ENCODE peak calls at places on chromosomes 5 and 9, in eight cellular contexts. X is CD8-positive, alpha-beta T cell; B is cardiac muscle cell; M is psoas muscle; N is AG04450; D is fibroblast of mammary gland; L is pancreas; T is OCI-LY7. J is an unnamed sample.

GRCh38 chr5:18466731-18467130 is 832.5 kb downstream of the TAF11L14 start:
- DNase-seq in X (no peak), B (no peak), M (no peak), N (no peak), D (no peak), L (no peak), T (no peak), J (no peak)

GRCh38 chr9:124802426-124802825 is 25.5 kb downstream of the OLFML2A start:
- DNase-seq in X (no peak), B (no peak), M (peak), N (no peak), D (no peak), L (no peak), T (no peak), J (no peak)

GRCh38 chr5:78190402-78190801 is 104.1 kb downstream of the AP3B1 start:
- DNase-seq in X (no peak), B (no peak), M (no peak), N (no peak), D (no peak), L (no peak), T (no peak), J (no peak)

GRCh38 chr5:2738700-2739359 is 12.6 kb downstream of the IRX2 start:
- DNase-seq in X (no peak), B (no peak), M (no peak), N (no peak), D (no peak), L (no peak), T (no peak), J (no peak)

GRCh38 chr9:107293555-107294085 is 10.5 kb downstream of the RAD23B start:
- DNase-seq in X (no peak), B (no peak), M (no peak), N (no peak), D (no peak), L (no peak), T (no peak), J (no peak)

GRCh38 chr9:37899041-37899440 is 4.9 kb downstream of the SLC25A51 start:
- DNase-seq in X (no peak), B (no peak), M (no peak), N (no peak), D (peak), L (no peak), T (no peak), J (no peak)

GRCh38 chr5:127864511-127864910 is 161.3 kb downstream of the CCDC192 start:
- DNase-seq in X (no peak), B (no peak), M (no peak), N (no peak), D (no peak), L (no peak), T (no peak), J (no peak)

GRCh38 chr9:128145536-128145935 is 3.7 kb upstream of the LCN2 start:
- DNase-seq in X (no peak), B (no peak), M (peak), N (no peak), D (no peak), L (peak), T (no peak), J (peak)

GRCh38 chr9:37324691-37325490 is 97.6 kb upstream of the GRHPR start:
- DNase-seq in X (no peak), B (peak), M (no peak), N (no peak), D (no peak), L (no peak), T (peak), J (no peak)

GRCh38 chr5:126452477-126452876 is 29.3 kb downstream of the GRAMD2B start:
- DNase-seq in X (no peak), B (no peak), M (no peak), N (no peak), D (no peak), L (no peak), T (no peak), J (no peak)

GRCh38 chr9:75063556-75064305 is 24.2 kb downstream of the NMRK1 start:
- DNase-seq in X (no peak), B (no peak), M (no peak), N (no peak), D (peak), L (no peak), T (no peak), J (no peak)

GRCh38 chr5:124932791-124933600 is 186.6 kb upstream of the ZNF608 start:
- DNase-seq in X (no peak), B (no peak), M (no peak), N (no peak), D (peak), L (no peak), T (no peak), J (no peak)

GRCh38 chr5:123456242-123456641 is 33.0 kb upstream of the CEP120 start:
- DNase-seq in X (no peak), B (no peak), M (no peak), N (no peak), D (no peak), L (no peak), T (no peak), J (no peak)

GRCh38 chr5:103475629-103476240 is 86.9 kb downstream of the NUDT12 start:
- DNase-seq in X (no peak), B (peak), M (no peak), N (no peak), D (peak), L (no peak), T (peak), J (peak)

GRCh38 chr5:156991714-156992113 is 28.7 kb upstream of the TIMD4 start:
- DNase-seq in X (no peak), B (no peak), M (no peak), N (no peak), D (no peak), L (no peak), T (no peak), J (peak)

GRCh38 chr9:108743901-108744371 is 111.8 kb downstream of the ACTL7B start:
- DNase-seq in X (no peak), B (peak), M (no peak), N (no peak), D (no peak), L (no peak), T (no peak), J (peak)

GRCh38 chr5:117803533-117803932 is 1184.8 kb downstream of the DTWD2 start:
- DNase-seq in X (no peak), B (no peak), M (no peak), N (peak), D (no peak), L (no peak), T (no peak), J (no peak)

GRCh38 chr9:109918359-109919163 is 138.6 kb downstream of the PALM2AKAP2 start:
- DNase-seq in X (no peak), B (no peak), M (no peak), N (no peak), D (no peak), L (no peak), T (peak), J (no peak)

GRCh38 chr5:171387970-171388815 is 544 bp downstream of the NPM1 start:
- DNase-seq in X (peak), B (peak), M (peak), N (peak), D (peak), L (peak), T (peak), J (peak)

GRCh38 chr5:16690243-16690839 is 73.5 kb upstream of the RETREG1 start:
- DNase-seq in X (no peak), B (peak), M (no peak), N (no peak), D (peak), L (no peak), T (peak), J (peak)

GRCh38 chr9:91844170-91844569 is 105.9 kb downstream of the ROR2 start:
- DNase-seq in X (no peak), B (no peak), M (no peak), N (no peak), D (no peak), L (no peak), T (no peak), J (no peak)

GRCh38 chr5:72380491-72381274 is 60.5 kb downstream of the PTCD2 start:
- DNase-seq in X (no peak), B (no peak), M (no peak), N (no peak), D (no peak), L (no peak), T (peak), J (no peak)

GRCh38 chr5:124206540-124206939 is 539.9 kb downstream of the ZNF608 start:
- DNase-seq in X (no peak), B (no peak), M (no peak), N (no peak), D (no peak), L (no peak), T (no peak), J (no peak)

GRCh38 chr9:4572184-4572826 is 82.0 kb downstream of the SLC1A1 start:
- DNase-seq in X (peak), B (no peak), M (no peak), N (no peak), D (no peak), L (no peak), T (no peak), J (no peak)

GRCh38 chr5:179974946-179975712 is 67.4 kb upstream of the TBC1D9B start:
- DNase-seq in X (peak), B (peak), M (no peak), N (no peak), D (peak), L (no peak), T (peak), J (peak)

GRCh38 chr5:125703616-125704015 is 719.6 kb upstream of the GRAMD2B start:
- DNase-seq in X (no peak), B (no peak), M (no peak), N (no peak), D (no peak), L (no peak), T (no peak), J (no peak)

GRCh38 chr5:61371474-61371873 is 39.4 kb downstream of the ZSWIM6 start:
- DNase-seq in X (no peak), B (no peak), M (no peak), N (no peak), D (no peak), L (no peak), T (no peak), J (no peak)

GRCh38 chr5:176921669-176922196 is 22.6 kb upstream of the HK3 start:
- DNase-seq in X (no peak), B (no peak), M (no peak), N (no peak), D (no peak), L (no peak), T (no peak), J (no peak)

GRCh38 chr5:22496666-22497065 is 356.5 kb downstream of the CDH12 start:
- DNase-seq in X (no peak), B (no peak), M (no peak), N (no peak), D (no peak), L (no peak), T (no peak), J (no peak)

GRCh38 chr5:96582343-96582742 is 79.8 kb upstream of the CAST start:
- DNase-seq in X (no peak), B (no peak), M (no peak), N (no peak), D (peak), L (no peak), T (no peak), J (peak)

GRCh38 chr5:149794338-149795023 is 64.4 kb downstream of the PPARGC1B start:
- DNase-seq in X (no peak), B (peak), M (no peak), N (no peak), D (no peak), L (no peak), T (no peak), J (no peak)

GRCh38 chr9:20208156-20208555 is 414.1 kb downstream of the MLLT3 start:
- DNase-seq in X (no peak), B (peak), M (no peak), N (no peak), D (no peak), L (no peak), T (no peak), J (no peak)

GRCh38 chr5:51544386-51544785 is 161.1 kb downstream of the ISL1 start:
- DNase-seq in X (no peak), B (no peak), M (no peak), N (no peak), D (no peak), L (no peak), T (no peak), J (no peak)

DNA sequence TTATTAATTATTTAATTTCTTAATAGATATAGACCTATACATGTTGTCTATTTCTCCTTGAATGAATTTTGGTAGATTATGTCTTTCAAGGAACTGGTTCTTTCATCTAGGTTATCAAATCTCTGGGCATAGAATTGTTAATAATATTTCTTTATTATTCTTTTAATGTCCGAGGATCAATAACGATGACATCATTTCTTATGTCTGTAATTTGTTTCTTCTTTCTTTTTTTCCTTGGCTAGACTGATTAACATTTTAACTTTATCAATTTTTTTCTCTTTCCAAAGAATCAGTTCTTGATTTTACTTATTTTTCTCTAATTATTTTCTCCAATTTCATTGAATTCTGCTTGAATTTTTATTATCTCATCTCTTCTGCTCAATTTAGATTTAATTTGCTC is 156.0 kb downstream of the ISL1 start:
- DNase-seq in X (no peak), B (no peak), M (no peak), N (no peak), D (no peak), L (no peak), T (no peak), J (no peak)
- TF ChIP-seq CTCF in X (no peak), B (no peak), M (no peak), N (no peak), D (no peak), L (no peak), T (no peak), J (no peak)

DNA sequence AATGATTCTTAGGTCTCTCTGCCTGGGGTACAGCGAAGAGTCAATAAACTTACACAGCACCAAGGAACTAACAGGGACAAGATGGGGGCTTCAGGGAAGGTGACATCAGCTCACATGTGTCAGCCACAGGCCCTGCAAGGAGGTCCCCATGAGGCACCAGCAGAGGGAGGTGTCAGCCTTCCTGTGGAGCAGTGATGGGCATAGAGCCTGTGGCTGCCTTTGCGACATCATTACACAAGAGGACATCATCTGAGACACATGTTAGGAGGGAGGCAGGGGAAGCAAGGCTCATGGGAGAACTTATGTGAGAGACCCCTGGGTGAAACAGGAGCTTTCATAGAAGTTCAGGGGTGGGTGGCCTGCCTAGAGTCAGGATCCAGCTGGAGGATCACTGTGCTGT is 389.6 kb downstream of the SEMA5A start:
- DNase-seq in X (no peak), B (peak), M (peak), N (peak), D (peak), L (no peak), T (peak), J (peak)
- TF ChIP-seq CTCF in X (no peak), B (peak), M (peak), N (peak), D (peak), L (no peak), T (peak), J (no peak)

GRCh38 chr5:4563400-4563799 is 576.7 kb upstream of the ADAMTS16 start:
- DNase-seq in X (no peak), B (peak), M (no peak), N (no peak), D (peak), L (no peak), T (peak), J (no peak)
- TF ChIP-seq CTCF in X (no peak), B (no peak), M (no peak), N (no peak), D (no peak), L (no peak), T (peak), J (no peak)

GRCh38 chr5:64768358-64769312 is at the start of the genes CWC27 and SREK1IP1:
- DNase-seq in X (peak), B (peak), M (peak), N (peak), D (peak), L (peak), T (peak), J (peak)
- TF ChIP-seq CTCF in X (no peak), B (peak), M (peak), N (peak), D (peak), L (peak), T (no peak), J (no peak)

DNA sequence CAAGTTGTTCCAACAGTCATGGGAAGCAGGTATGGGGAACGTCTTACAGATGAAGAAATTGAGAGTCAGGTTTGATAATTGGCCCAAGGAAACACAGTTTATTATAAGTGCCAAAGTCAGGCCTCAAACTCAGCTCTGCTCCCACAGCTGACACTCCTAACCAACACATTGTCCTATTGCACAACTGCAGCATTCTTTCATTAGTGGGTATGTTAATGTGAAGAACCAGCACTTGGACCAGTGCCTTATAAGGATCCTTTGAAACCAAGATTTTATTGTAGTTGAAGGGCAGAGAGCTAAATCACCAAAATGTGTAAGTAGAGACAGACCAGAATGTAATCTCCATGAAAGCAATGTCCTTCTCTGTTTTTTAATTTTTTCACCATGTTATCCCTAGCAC is 56.1 kb downstream of the GRIA1 start:
- DNase-seq in X (no peak), B (no peak), M (no peak), N (no peak), D (peak), L (no peak), T (no peak), J (no peak)
- TF ChIP-seq CTCF in X (no peak), B (no peak), M (no peak), N (no peak), D (no peak), L (no peak), T (no peak), J (no peak)

DNA sequence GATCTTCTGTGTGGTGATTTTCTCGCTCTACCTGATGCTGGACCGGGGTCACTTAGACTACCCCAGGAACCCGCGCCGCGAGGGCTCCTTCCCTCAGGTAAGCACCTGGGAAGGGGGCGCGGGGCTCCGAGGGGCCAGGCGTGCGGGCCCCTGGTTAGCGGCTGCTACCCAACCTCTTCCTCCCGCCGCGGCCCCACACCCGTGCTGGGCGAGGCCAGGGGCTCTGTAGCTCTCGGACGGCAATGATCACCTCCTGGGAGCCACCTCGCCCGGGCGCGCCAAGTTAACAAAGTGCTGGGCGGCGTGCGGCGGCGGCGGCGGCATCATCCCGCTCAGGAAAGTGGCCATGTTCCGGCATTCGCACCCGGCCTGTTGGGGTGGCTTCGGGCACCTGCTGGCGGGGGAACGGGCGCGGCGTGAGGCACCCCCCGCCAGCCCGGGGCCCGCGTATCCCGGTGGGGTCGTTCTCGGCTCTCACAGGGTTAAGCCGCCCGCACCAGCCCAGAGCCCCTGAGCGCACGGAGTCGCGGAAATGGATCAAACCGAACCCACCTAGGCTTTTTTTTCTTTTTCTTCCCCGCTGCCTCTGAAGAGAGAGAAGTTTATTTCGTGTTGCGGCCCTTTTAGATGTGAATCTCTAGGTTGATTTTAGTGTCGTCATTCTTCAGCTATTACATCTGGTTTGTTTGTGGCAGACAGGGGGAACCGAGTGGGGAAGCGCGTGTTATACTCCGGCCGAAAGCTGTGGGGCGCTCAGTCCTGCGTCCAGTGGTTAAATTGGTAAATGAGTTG is 925 bp downstream of the MAN2A1 start:
- DNase-seq in X (peak), B (peak), M (peak), N (peak), D (peak), L (peak), T (peak), J (peak)
- TF ChIP-seq CTCF in X (no peak), B (peak), M (peak), N (peak), D (peak), L (peak), T (peak), J (peak)

GRCh38 chr5:62632181-62632580 is 53.6 kb downstream of the LRRC70 start:
- DNase-seq in X (no peak), B (no peak), M (no peak), N (no peak), D (no peak), L (no peak), T (no peak), J (no peak)
- TF ChIP-seq CTCF in X (no peak), B (no peak), M (no peak), N (no peak), D (no peak), L (no peak), T (no peak), J (no peak)

DNA sequence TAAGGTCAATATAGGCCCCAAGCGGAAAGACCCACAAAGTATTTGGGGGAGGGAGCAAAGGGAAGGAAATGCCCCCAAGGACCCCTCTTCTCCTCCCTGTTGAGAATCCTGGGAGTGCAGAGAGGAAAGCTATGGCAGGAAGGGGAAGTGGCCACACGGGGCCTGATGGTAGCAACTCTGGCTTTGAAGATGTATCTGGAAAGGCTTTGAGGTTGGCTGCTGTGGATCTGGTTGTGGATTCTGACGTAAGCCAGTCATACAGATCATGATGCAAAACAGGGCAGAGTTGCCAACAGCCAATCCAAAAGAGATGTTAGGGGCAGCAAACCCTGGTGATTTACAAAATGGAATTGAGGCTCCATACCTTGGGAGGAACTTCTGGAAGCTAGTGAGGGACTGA is 108.8 kb downstream of the PRKACG start:
- DNase-seq in X (no peak), B (no peak), M (no peak), N (no peak), D (no peak), L (no peak), T (no peak), J (no peak)
- TF ChIP-seq CTCF in X (no peak), B (no peak), M (no peak), N (no peak), D (no peak), L (no peak), T (no peak), J (no peak)

J was measured in Calu3.